ENCODE peak calls at places on chromosomes 16 and 17, in seven cellular contexts. L, M, D, H, O, V and P are unnamed samples.

GRCh38 chr17:79919164-79919585 is 79.9 kb upstream of the CBX4 start:
- DNase-seq in V (no peak), H (no peak), D (no peak), M (no peak), L (peak), O (no peak), P (peak)

GRCh38 chr17:73823684-73824083 is 179.4 kb upstream of the SDK2 start:
- DNase-seq in V (no peak), M (no peak), L (no peak), D (no peak), H (no peak), O (no peak), P (no peak)

GRCh38 chr16:53816211-53816610 is 112.3 kb downstream of the FTO start:
- DNase-seq in L (no peak), M (no peak), H (no peak), D (no peak), O (no peak), V (no peak), P (no peak)

GRCh38 chr17:62653002-62653830 is 25.7 kb downstream of the MRC2 start:
- DNase-seq in O (peak), L (peak), M (peak), H (peak), D (peak), V (peak), P (peak)

GRCh38 chr16:87178177-87178863 is 138.9 kb downstream of the C16orf95 start:
- DNase-seq in L (no peak), D (no peak), O (no peak), M (no peak), V (no peak), H (no peak), P (no peak)

GRCh38 chr17:44987194-44987882 is 19.2 kb upstream of the C1QL1 start:
- DNase-seq in L (no peak), V (no peak), D (no peak), H (no peak), M (no peak), O (no peak), P (no peak)

GRCh38 chr16:22297114-22297870 is at the start of gene POLR3E:
- DNase-seq in D (peak), M (peak), H (peak), O (peak), L (peak), V (peak), P (peak)

GRCh38 chr16:85296859-85297698 is 184.8 kb upstream of the CIBAR2 start:
- DNase-seq in D (peak), V (peak), L (peak), O (peak), M (peak), H (peak), P (peak)

GRCh38 chr17:19448341-19449268 is 37.6 kb downstream of the RNF112 start:
- DNase-seq in M (peak), H (no peak), O (no peak), L (peak), D (no peak), V (no peak), P (no peak)

GRCh38 chr16:77539336-77539735 is 104.5 kb upstream of the ADAMTS18 start:
- DNase-seq in H (no peak), D (no peak), L (no peak), O (no peak), V (no peak), M (no peak), P (no peak)

GRCh38 chr16:21656795-21657768 is 4.7 kb upstream of the IGSF6 start:
- DNase-seq in H (peak), O (no peak), D (no peak), L (peak), M (peak), V (no peak), P (no peak)